ENCODE peak calls at places on chromosomes 3 and 15, in ten cellular contexts. Q is A549, U is psoas muscle, V is left ventricle myocardium inferior, O is mammary epithelial cell, G is adrenal gland, B is colonic mucosa, T is tibial artery, X is GM23248, K is right cardiac atrium. F is an unnamed sample. For H3K4me1, the result is how much of the 10 kb centered on the place peaks cover.

GRCh38 chr15:57216288-57216687 is 160.0 kb upstream of the CGNL1 start:
- DNase-seq in Q (peak), U (no peak), V (no peak), O (peak), G (peak), B (no peak), T (no peak), X (peak), K (no peak), F (no peak)

GRCh38 chr3:14466179-14466903 is 63.9 kb downstream of the SLC6A6 start:
- DNase-seq in Q (no peak), U (no peak), V (no peak), O (no peak), G (no peak), B (no peak), T (no peak), X (no peak), K (no peak), F (no peak)

GRCh38 chr15:25718597-25718996 is 144.5 kb downstream of the ATP10A start:
- DNase-seq in Q (no peak), U (no peak), V (no peak), O (no peak), G (no peak), B (no peak), T (peak), X (no peak), K (no peak), F (no peak)

GRCh38 chr15:79185199-79185598 is 94.6 kb upstream of the RASGRF1 start:
- DNase-seq in Q (peak), U (no peak), V (no peak), O (no peak), G (no peak), B (no peak), T (no peak), X (peak), K (no peak), F (no peak)

GRCh38 chr15:67571643-67572415 is 29.3 kb downstream of the MAP2K5 start:
- DNase-seq in Q (no peak), U (no peak), V (no peak), O (no peak), G (no peak), B (peak), T (no peak), X (no peak), K (no peak), F (no peak)

GRCh38 chr15:97171556-97171955 is 788.9 kb upstream of the ARRDC4 start:
- DNase-seq in Q (no peak), U (no peak), V (no peak), O (no peak), G (no peak), B (no peak), T (no peak), X (no peak), K (no peak), F (no peak)

GRCh38 chr3:43214616-43215015 is 71.7 kb upstream of the SNRK start:
- DNase-seq in Q (no peak), U (no peak), V (no peak), O (peak), G (no peak), B (no peak), T (no peak), X (peak), K (no peak), F (no peak)

GRCh38 chr3:122977645-122978466 is 49.7 kb downstream of the SEMA5B start:
- DNase-seq in Q (peak), U (no peak), V (peak), O (peak), G (no peak), B (no peak), T (peak), X (peak), K (peak), F (peak)

GRCh38 chr3:52481819-52482521 is 13.2 kb upstream of the STAB1 start:
- DNase-seq in Q (peak), U (peak), V (no peak), O (no peak), G (no peak), B (no peak), T (no peak), X (peak), K (peak), F (no peak)

GRCh38 chr15:50181206-50181982 is 602 bp upstream of the SLC27A2 start:
- DNase-seq in Q (no peak), U (no peak), V (no peak), O (no peak), G (no peak), B (no peak), T (no peak), X (no peak), K (no peak), F (no peak)

GRCh38 chr15:59410448-59410896 is 27.5 kb upstream of the FAM81A start:
- DNase-seq in Q (peak), U (no peak), V (no peak), O (no peak), G (no peak), B (peak), T (no peak), X (peak), K (no peak), F (no peak)

GRCh38 chr3:123741058-123741511 is 143.0 kb downstream of the MYLK start:
- DNase-seq in Q (no peak), U (no peak), V (no peak), O (no peak), G (no peak), B (no peak), T (no peak), X (peak), K (no peak), F (no peak)

GRCh38 chr15:39323706-39324105 is 257.2 kb upstream of the THBS1 start:
- DNase-seq in Q (no peak), U (no peak), V (no peak), O (no peak), G (no peak), B (no peak), T (no peak), X (no peak), K (no peak), F (no peak)

GRCh38 chr3:8456118-8456811 is 45.4 kb upstream of the LMCD1 start:
- DNase-seq in Q (peak), U (no peak), V (no peak), O (no peak), G (no peak), B (no peak), T (no peak), X (peak), K (no peak), F (no peak)

GRCh38 chr3:148698190-148698806 is 595 bp downstream of the AGTR1 start:
- DNase-seq in Q (no peak), U (no peak), V (no peak), O (no peak), G (no peak), B (no peak), T (peak), X (peak), K (no peak), F (no peak)

GRCh38 chr3:148694116-148694515 is 3.6 kb upstream of the AGTR1 start:
- DNase-seq in Q (no peak), U (no peak), V (no peak), O (no peak), G (no peak), B (no peak), T (no peak), X (no peak), K (no peak), F (no peak)

GRCh38 chr3:148697311-148698189 is at the start of gene AGTR1:
- DNase-seq in Q (peak), U (peak), V (peak), O (no peak), G (peak), B (peak), T (peak), X (peak), K (peak), F (peak)
- H3K4me3 ChIP-seq in Q (peak), U (peak), V (peak), O (no peak), G (peak), B (peak), T (peak), X (peak), K (peak), F (peak)

DNA sequence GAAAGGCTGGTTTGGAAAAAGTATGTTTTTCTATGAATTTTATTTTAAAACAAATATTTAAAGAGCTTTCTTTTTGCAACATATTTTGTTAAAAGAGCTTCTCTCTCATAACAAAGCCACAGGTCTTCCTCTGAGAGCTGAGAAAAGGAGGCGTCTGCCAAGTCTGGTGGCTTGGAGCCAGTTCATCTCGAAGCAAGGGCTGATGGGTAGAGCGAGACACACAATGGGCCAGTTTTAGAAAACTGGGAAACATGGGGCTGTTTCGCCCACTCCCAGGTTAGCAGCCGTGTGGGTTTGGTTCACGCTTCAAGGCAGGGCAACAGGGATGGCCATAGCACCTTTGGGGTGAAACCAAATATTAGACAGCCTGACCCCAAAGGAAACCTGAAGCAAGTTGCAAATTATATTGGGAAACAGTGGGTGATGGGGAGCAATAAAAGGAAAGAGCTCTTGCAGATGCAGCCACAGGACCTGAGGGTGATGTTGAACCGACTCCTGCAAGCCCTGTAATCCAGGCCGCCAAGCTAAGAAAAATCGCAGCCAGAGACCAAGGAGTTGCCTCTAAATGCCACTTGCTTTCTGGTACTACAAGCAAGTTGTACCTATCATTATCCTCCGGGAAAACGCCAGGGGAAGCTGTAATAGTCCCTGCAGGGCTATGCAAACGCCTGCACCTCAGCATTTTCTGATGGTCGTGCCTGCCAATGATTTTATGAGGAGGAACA is 88.4 kb upstream of the GALNT15 start:
- DNase-seq in Q (no peak), U (peak), V (peak), O (no peak), G (peak), B (no peak), T (peak), X (no peak), K (peak), F (peak)
- H3K27ac ChIP-seq in Q (peak), U (peak), V (peak), O (no peak), G (no peak), B (no peak), T (no peak), X (no peak), K (peak), F (no peak)

DNA sequence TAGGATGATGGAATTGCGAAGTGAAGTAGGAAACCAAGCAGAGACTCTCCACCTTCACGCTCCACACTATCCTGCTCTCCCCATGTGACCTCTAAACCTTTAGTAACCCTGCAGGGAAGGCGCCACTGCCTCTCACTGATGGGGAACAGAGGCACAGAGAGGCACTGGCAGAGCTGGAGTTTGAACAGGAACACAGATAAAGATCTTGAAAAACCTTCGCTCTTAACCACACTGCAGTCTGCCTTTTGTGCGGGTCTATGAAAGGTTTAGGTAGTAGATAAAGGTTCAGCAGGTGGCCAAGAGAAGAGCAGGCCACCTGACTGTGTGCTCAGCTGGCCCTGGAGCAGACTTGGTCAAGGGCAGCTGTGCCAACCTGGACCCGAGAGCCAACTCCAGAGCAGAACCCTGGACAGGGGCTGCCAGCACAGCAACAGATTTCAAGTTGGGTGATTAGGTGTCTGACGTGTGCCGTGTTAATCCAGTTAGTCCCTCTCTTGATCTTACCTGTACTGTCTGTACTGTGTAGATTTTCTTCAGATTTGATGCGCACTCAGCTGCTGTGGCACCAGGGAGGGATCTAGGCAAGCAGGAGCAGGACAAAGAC is 15.2 kb downstream of the EIF4E3 start:
- DNase-seq in Q (no peak), U (no peak), V (no peak), O (no peak), G (no peak), B (no peak), T (no peak), X (no peak), K (no peak), F (no peak)
- H3K4me1 ChIP-seq in Q (under half), U (under half), V (under half), O (under half), G (under half), B (under half), T (under half), X (under half), K (under half), F (under half)

GRCh38 chr3:187011915-187012314 is 81.6 kb downstream of the ST6GAL1 start:
- DNase-seq in Q (no peak), U (no peak), V (no peak), O (no peak), G (no peak), B (no peak), T (peak), X (no peak), K (no peak), F (no peak)
- H3K4me3 ChIP-seq in Q (no peak), U (no peak), V (no peak), O (no peak), G (no peak), B (no peak), T (no peak), X (no peak), K (no peak), F (no peak)

DNA sequence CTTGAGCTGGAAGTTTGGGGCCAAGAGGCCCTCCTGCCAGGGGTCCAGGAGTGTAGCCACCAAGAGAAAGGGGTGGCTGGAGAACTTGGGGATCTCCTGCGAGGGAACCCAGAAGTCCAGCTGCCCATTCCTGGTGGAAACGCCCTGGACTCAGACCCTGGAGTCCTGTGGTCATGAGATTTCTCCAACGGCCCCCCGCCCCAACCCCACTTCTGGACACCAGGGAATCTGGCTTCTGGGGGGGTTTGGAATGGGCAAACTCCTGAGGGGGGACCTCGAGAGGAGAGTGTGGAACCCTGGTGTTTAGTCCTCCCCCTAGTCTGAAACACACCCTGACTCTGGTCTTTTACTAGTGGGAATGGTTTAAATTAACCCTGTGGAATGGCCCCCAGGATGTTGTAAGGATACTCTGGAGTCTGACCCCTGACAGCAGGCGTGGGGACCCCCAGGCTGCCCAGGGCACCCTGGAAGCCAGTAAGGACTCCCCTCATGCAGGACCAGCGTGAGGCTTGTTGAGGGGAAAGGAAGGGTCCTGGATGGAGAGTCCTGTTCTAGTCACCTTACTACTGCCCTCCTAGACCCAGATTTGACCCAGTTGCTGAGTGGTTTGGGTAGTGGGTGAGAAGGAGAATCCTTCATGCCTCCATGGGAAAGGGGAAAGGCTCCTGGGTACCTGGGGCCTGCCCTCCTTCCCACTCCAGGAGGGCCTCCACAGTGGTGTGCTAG is 540 bp downstream of the KLHDC8B start:
- DNase-seq in Q (no peak), U (no peak), V (no peak), O (no peak), G (no peak), B (no peak), T (no peak), X (peak), K (peak), F (no peak)
- H3K27ac ChIP-seq in Q (peak), U (peak), V (peak), O (no peak), G (peak), B (peak), T (peak), X (peak), K (peak), F (peak)

DNA sequence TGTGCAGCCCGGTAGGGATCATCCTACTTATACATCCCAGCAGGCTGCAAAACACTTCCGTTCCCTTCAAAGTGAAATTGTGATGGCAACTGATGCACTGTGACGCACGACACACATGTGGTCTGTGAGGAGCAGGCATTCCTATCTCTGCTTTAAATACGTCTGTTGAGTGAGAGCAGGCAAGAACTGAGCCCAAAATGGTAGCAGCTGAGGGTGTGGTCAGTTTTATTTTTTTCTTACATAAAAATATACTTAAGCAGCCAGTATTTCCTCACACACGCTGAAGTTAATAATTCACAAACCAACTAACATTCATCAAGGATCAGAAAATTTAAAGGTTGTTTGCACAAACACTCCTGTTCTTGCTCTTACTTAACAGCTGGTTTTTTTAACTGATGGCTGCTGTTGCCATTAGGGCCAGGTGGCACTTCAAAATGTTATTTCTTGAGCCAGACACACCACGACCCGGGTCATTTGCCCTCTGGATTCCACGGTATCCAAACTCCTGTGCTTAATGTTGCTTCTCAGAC is 23.9 kb downstream of the LRIG1 start:
- DNase-seq in Q (no peak), U (no peak), V (no peak), O (no peak), G (no peak), B (peak), T (no peak), X (no peak), K (no peak), F (no peak)
- H3K4me1 ChIP-seq in Q (under half), U (half or more), V (half or more), O (under half), G (under half), B (under half), T (under half), X (under half), K (under half), F (under half)

GRCh38 chr3:71542548-71543370 is 40.8 kb downstream of the FOXP1 start:
- DNase-seq in Q (peak), U (peak), V (peak), O (peak), G (peak), B (peak), T (peak), X (peak), K (peak), F (peak)
- H3K4me3 ChIP-seq in Q (no peak), U (peak), V (peak), O (no peak), G (no peak), B (no peak), T (peak), X (peak), K (peak), F (peak)

GRCh38 chr3:2983987-2984724 is 126.0 kb downstream of the IL5RA start:
- DNase-seq in Q (no peak), U (no peak), V (no peak), O (no peak), G (no peak), B (no peak), T (no peak), X (no peak), K (no peak), F (no peak)

GRCh38 chr3:2976212-2976611 is 134.0 kb downstream of the IL5RA start:
- DNase-seq in Q (no peak), U (no peak), V (no peak), O (no peak), G (no peak), B (no peak), T (no peak), X (no peak), K (no peak), F (no peak)

GRCh38 chr3:2978977-2979732 is 131.0 kb downstream of the IL5RA start:
- DNase-seq in Q (no peak), U (no peak), V (no peak), O (no peak), G (no peak), B (no peak), T (no peak), X (no peak), K (no peak), F (no peak)
- H3K27ac ChIP-seq in Q (no peak), U (no peak), V (no peak), O (no peak), G (no peak), B (no peak), T (no peak), X (no peak), K (no peak), F (no peak)

F was measured in aorta.